ENCODE peak calls at places on chromosome 21, in six cellular contexts. N, I, X, D, M and V are unnamed samples.

GRCh38 chr21:44539991-44540666 is at the start of gene KRTAP10-1:
- DNase-seq in I (no peak), M (no peak), N (no peak), X (no peak), D (no peak), V (no peak)

GRCh38 chr21:37208056-37208705 is 59.0 kb downstream of the VPS26C start:
- DNase-seq in X (peak), N (no peak), D (no peak), M (no peak), I (no peak), V (no peak)

GRCh38 chr21:45152265-45152746 is 77.9 kb downstream of the ADARB1 start:
- DNase-seq in N (no peak), X (no peak), D (peak), M (no peak), I (peak), V (peak)

GRCh38 chr21:46317710-46318463 is 5.8 kb downstream of the C21orf58 start:
- DNase-seq in D (no peak), X (no peak), M (no peak), N (peak), I (no peak), V (no peak)

GRCh38 chr21:27570306-27570868 is 603.5 kb upstream of the ADAMTS5 start:
- DNase-seq in D (no peak), I (no peak), N (no peak), X (peak), M (no peak), V (no peak)

GRCh38 chr21:36125513-36126121 is 9.3 kb upstream of the CBR3 start:
- DNase-seq in I (peak), M (no peak), D (peak), N (peak), X (peak), V (peak)

GRCh38 chr21:39564200-39564599 is 48.5 kb upstream of the B3GALT5 start:
- DNase-seq in N (no peak), X (no peak), D (no peak), M (no peak), I (no peak), V (no peak)

GRCh38 chr21:18759267-18759666 is 355.7 kb upstream of the TMPRSS15 start:
- DNase-seq in D (no peak), I (no peak), X (no peak), N (no peak), M (no peak), V (no peak)

GRCh38 chr21:35051287-35051818 is 2.3 kb upstream of the RUNX1 start:
- DNase-seq in D (peak), X (peak), N (peak), M (no peak), I (peak), V (peak)

GRCh38 chr21:37319551-37319950 is 47.0 kb upstream of the DYRK1A start:
- DNase-seq in M (no peak), D (no peak), N (no peak), I (no peak), X (no peak), V (no peak)

GRCh38 chr21:40186036-40186435 is 318.8 kb downstream of the PCP4 start:
- DNase-seq in M (no peak), I (no peak), D (no peak), N (no peak), X (no peak), V (no peak)

GRCh38 chr21:46385846-46386725 is 62.1 kb downstream of the PCNT start:
- DNase-seq in D (no peak), I (no peak), M (no peak), X (peak), N (no peak), V (no peak)

GRCh38 chr21:46124083-46124925 is 26.4 kb downstream of the COL6A2 start:
- DNase-seq in M (no peak), I (no peak), X (peak), N (no peak), D (peak), V (no peak)

GRCh38 chr21:41970099-41970391 is 16.2 kb upstream of the C2CD2 start:
- DNase-seq in N (no peak), D (no peak), M (no peak), I (no peak), X (no peak), V (no peak)

GRCh38 chr21:31098576-31099005 is 60.3 kb upstream of the KRTAP19-8 start:
- DNase-seq in X (peak), N (peak), M (no peak), I (peak), D (peak), V (peak)

GRCh38 chr21:45130324-45130774 is 56.0 kb downstream of the ADARB1 start:
- DNase-seq in I (no peak), M (no peak), N (no peak), D (no peak), X (no peak), V (no peak)